ENCODE peak calls at places on chromosome 17, in nine cellular contexts. One of them, this sample, is unnamed.
A peak's percentile ranks its signal among the peaks of the same experiment; 100 is the strongest.

GRCh38 chr17:7114241-7114874 is at the start of gene ASGR2:
- DNase-seq in effector memory CD4-positive, alpha-beta T cell: no peak
- DNase-seq in stimulated activated CD4-positive, alpha-beta T cell treated with anti-CD3 and anti-CD28 coated beads, Interleukin-1b, Interleukin-23, amount 100 ng/mL, for 1 hour: no peak
- DNase-seq in stimulated activated CD8-positive, alpha-beta memory T cell treated with anti-CD3 and anti-CD28 coated beads, Interleukin-2, amount 100 ng/mL, for 1 hour: no peak
- DNase-seq in AG08395: no peak
- DNase-seq in activated CD4-positive, CD25-positive, alpha-beta regulatory T cell: no peak
- DNase-seq in foreskin fibroblast: no peak
- DNase-seq in progenitor cell of endocrine pancreas: no peak
- DNase-seq in ureter: no peak
- DNase-seq in this sample: no peak

GRCh38 chr17:39845052-39845976 is 18.8 kb downstream of the IKZF3 start:
- DNase-seq in ureter: no peak
- DNase-seq in AG08395: no peak
- DNase-seq in progenitor cell of endocrine pancreas: no peak
- DNase-seq in activated CD4-positive, CD25-positive, alpha-beta regulatory T cell: no peak
- DNase-seq in stimulated activated CD8-positive, alpha-beta memory T cell treated with anti-CD3 and anti-CD28 coated beads, Interleukin-2, amount 100 ng/mL, for 1 hour: no peak
- DNase-seq in foreskin fibroblast: no peak
- DNase-seq in stimulated activated CD4-positive, alpha-beta T cell treated with anti-CD3 and anti-CD28 coated beads, Interleukin-1b, Interleukin-23, amount 100 ng/mL, for 1 hour: no peak
- DNase-seq in effector memory CD4-positive, alpha-beta T cell: no peak
- DNase-seq in this sample: no peak

GRCh38 chr17:33240397-33240796 is 52.7 kb downstream of the ASIC2 start:
- DNase-seq in AG08395: no peak
- DNase-seq in stimulated activated CD8-positive, alpha-beta memory T cell treated with anti-CD3 and anti-CD28 coated beads, Interleukin-2, amount 100 ng/mL, for 1 hour: no peak
- DNase-seq in activated CD4-positive, CD25-positive, alpha-beta regulatory T cell: no peak
- DNase-seq in effector memory CD4-positive, alpha-beta T cell: no peak
- DNase-seq in stimulated activated CD4-positive, alpha-beta T cell treated with anti-CD3 and anti-CD28 coated beads, Interleukin-1b, Interleukin-23, amount 100 ng/mL, for 1 hour: no peak
- DNase-seq in foreskin fibroblast: no peak
- DNase-seq in ureter: no peak
- DNase-seq in progenitor cell of endocrine pancreas: no peak
- DNase-seq in this sample: peak; percentile 33

GRCh38 chr17:47705536-47706481 is 11.8 kb downstream of the TBKBP1 start:
- DNase-seq in progenitor cell of endocrine pancreas: no peak
- DNase-seq in stimulated activated CD8-positive, alpha-beta memory T cell treated with anti-CD3 and anti-CD28 coated beads, Interleukin-2, amount 100 ng/mL, for 1 hour: no peak
- DNase-seq in ureter: no peak
- DNase-seq in effector memory CD4-positive, alpha-beta T cell: no peak
- DNase-seq in AG08395: no peak
- DNase-seq in stimulated activated CD4-positive, alpha-beta T cell treated with anti-CD3 and anti-CD28 coated beads, Interleukin-1b, Interleukin-23, amount 100 ng/mL, for 1 hour: no peak
- DNase-seq in activated CD4-positive, CD25-positive, alpha-beta regulatory T cell: no peak
- DNase-seq in foreskin fibroblast: no peak
- DNase-seq in this sample: no peak

GRCh38 chr17:77822302-77823030 is 136.0 kb upstream of the TNRC6C start:
- DNase-seq in foreskin fibroblast: no peak
- DNase-seq in effector memory CD4-positive, alpha-beta T cell: no peak
- DNase-seq in AG08395: no peak
- DNase-seq in progenitor cell of endocrine pancreas: no peak
- DNase-seq in ureter: no peak
- DNase-seq in stimulated activated CD4-positive, alpha-beta T cell treated with anti-CD3 and anti-CD28 coated beads, Interleukin-1b, Interleukin-23, amount 100 ng/mL, for 1 hour: no peak
- DNase-seq in stimulated activated CD8-positive, alpha-beta memory T cell treated with anti-CD3 and anti-CD28 coated beads, Interleukin-2, amount 100 ng/mL, for 1 hour: no peak
- DNase-seq in activated CD4-positive, CD25-positive, alpha-beta regulatory T cell: no peak
- DNase-seq in this sample: no peak

GRCh38 chr17:81685108-81685507 is 1.3 kb downstream of the HGS start:
- DNase-seq in stimulated activated CD8-positive, alpha-beta memory T cell treated with anti-CD3 and anti-CD28 coated beads, Interleukin-2, amount 100 ng/mL, for 1 hour: no peak
- DNase-seq in effector memory CD4-positive, alpha-beta T cell: no peak
- DNase-seq in ureter: no peak
- DNase-seq in activated CD4-positive, CD25-positive, alpha-beta regulatory T cell: no peak
- DNase-seq in foreskin fibroblast: peak; percentile 83
- DNase-seq in AG08395: peak; percentile 69
- DNase-seq in stimulated activated CD4-positive, alpha-beta T cell treated with anti-CD3 and anti-CD28 coated beads, Interleukin-1b, Interleukin-23, amount 100 ng/mL, for 1 hour: no peak
- DNase-seq in progenitor cell of endocrine pancreas: no peak
- DNase-seq in this sample: no peak

GRCh38 chr17:40139566-40140058 is 725 bp upstream of the CASC3 start:
- DNase-seq in progenitor cell of endocrine pancreas: no peak
- DNase-seq in ureter: no peak
- DNase-seq in AG08395: no peak
- DNase-seq in stimulated activated CD8-positive, alpha-beta memory T cell treated with anti-CD3 and anti-CD28 coated beads, Interleukin-2, amount 100 ng/mL, for 1 hour: no peak
- DNase-seq in effector memory CD4-positive, alpha-beta T cell: no peak
- DNase-seq in foreskin fibroblast: no peak
- DNase-seq in stimulated activated CD4-positive, alpha-beta T cell treated with anti-CD3 and anti-CD28 coated beads, Interleukin-1b, Interleukin-23, amount 100 ng/mL, for 1 hour: no peak
- DNase-seq in activated CD4-positive, CD25-positive, alpha-beta regulatory T cell: no peak
- DNase-seq in this sample: no peak

GRCh38 chr17:31496601-31497000 is 105.1 kb downstream of the RAB11FIP4 start:
- DNase-seq in ureter: no peak
- DNase-seq in activated CD4-positive, CD25-positive, alpha-beta regulatory T cell: no peak
- DNase-seq in foreskin fibroblast: no peak
- DNase-seq in stimulated activated CD4-positive, alpha-beta T cell treated with anti-CD3 and anti-CD28 coated beads, Interleukin-1b, Interleukin-23, amount 100 ng/mL, for 1 hour: no peak
- DNase-seq in stimulated activated CD8-positive, alpha-beta memory T cell treated with anti-CD3 and anti-CD28 coated beads, Interleukin-2, amount 100 ng/mL, for 1 hour: no peak
- DNase-seq in AG08395: no peak
- DNase-seq in progenitor cell of endocrine pancreas: no peak
- DNase-seq in effector memory CD4-positive, alpha-beta T cell: no peak
- DNase-seq in this sample: no peak

GRCh38 chr17:14393723-14394122 is 92.8 kb downstream of the HS3ST3B1 start:
- DNase-seq in stimulated activated CD4-positive, alpha-beta T cell treated with anti-CD3 and anti-CD28 coated beads, Interleukin-1b, Interleukin-23, amount 100 ng/mL, for 1 hour: no peak
- DNase-seq in progenitor cell of endocrine pancreas: no peak
- DNase-seq in foreskin fibroblast: no peak
- DNase-seq in effector memory CD4-positive, alpha-beta T cell: no peak
- DNase-seq in ureter: no peak
- DNase-seq in activated CD4-positive, CD25-positive, alpha-beta regulatory T cell: no peak
- DNase-seq in stimulated activated CD8-positive, alpha-beta memory T cell treated with anti-CD3 and anti-CD28 coated beads, Interleukin-2, amount 100 ng/mL, for 1 hour: no peak
- DNase-seq in AG08395: no peak
- DNase-seq in this sample: no peak

GRCh38 chr17:70736375-70736957 is 567.1 kb downstream of the KCNJ2 start:
- DNase-seq in ureter: no peak
- DNase-seq in stimulated activated CD8-positive, alpha-beta memory T cell treated with anti-CD3 and anti-CD28 coated beads, Interleukin-2, amount 100 ng/mL, for 1 hour: no peak
- DNase-seq in foreskin fibroblast: no peak
- DNase-seq in activated CD4-positive, CD25-positive, alpha-beta regulatory T cell: no peak
- DNase-seq in progenitor cell of endocrine pancreas: no peak
- DNase-seq in stimulated activated CD4-positive, alpha-beta T cell treated with anti-CD3 and anti-CD28 coated beads, Interleukin-1b, Interleukin-23, amount 100 ng/mL, for 1 hour: no peak
- DNase-seq in AG08395: no peak
- DNase-seq in effector memory CD4-positive, alpha-beta T cell: no peak
- DNase-seq in this sample: no peak

GRCh38 chr17:54372071-54372720 is 528.5 kb upstream of the TOM1L1 start:
- DNase-seq in stimulated activated CD8-positive, alpha-beta memory T cell treated with anti-CD3 and anti-CD28 coated beads, Interleukin-2, amount 100 ng/mL, for 1 hour: no peak
- DNase-seq in activated CD4-positive, CD25-positive, alpha-beta regulatory T cell: no peak
- DNase-seq in effector memory CD4-positive, alpha-beta T cell: no peak
- DNase-seq in foreskin fibroblast: no peak
- DNase-seq in ureter: no peak
- DNase-seq in AG08395: no peak
- DNase-seq in stimulated activated CD4-positive, alpha-beta T cell treated with anti-CD3 and anti-CD28 coated beads, Interleukin-1b, Interleukin-23, amount 100 ng/mL, for 1 hour: no peak
- DNase-seq in progenitor cell of endocrine pancreas: no peak
- DNase-seq in this sample: no peak

GRCh38 chr17:43917348-43918025 is 10.2 kb upstream of the MPP2 start:
- DNase-seq in effector memory CD4-positive, alpha-beta T cell: no peak
- DNase-seq in ureter: no peak
- DNase-seq in activated CD4-positive, CD25-positive, alpha-beta regulatory T cell: peak; percentile 8
- DNase-seq in AG08395: no peak
- DNase-seq in stimulated activated CD4-positive, alpha-beta T cell treated with anti-CD3 and anti-CD28 coated beads, Interleukin-1b, Interleukin-23, amount 100 ng/mL, for 1 hour: no peak
- DNase-seq in stimulated activated CD8-positive, alpha-beta memory T cell treated with anti-CD3 and anti-CD28 coated beads, Interleukin-2, amount 100 ng/mL, for 1 hour: no peak
- DNase-seq in foreskin fibroblast: peak; percentile 50
- DNase-seq in progenitor cell of endocrine pancreas: no peak
- DNase-seq in this sample: no peak

GRCh38 chr17:80529104-80529903 is 15.3 kb upstream of the RPTOR start:
- DNase-seq in ureter: no peak
- DNase-seq in stimulated activated CD8-positive, alpha-beta memory T cell treated with anti-CD3 and anti-CD28 coated beads, Interleukin-2, amount 100 ng/mL, for 1 hour: no peak
- DNase-seq in progenitor cell of endocrine pancreas: no peak
- DNase-seq in AG08395: no peak
- DNase-seq in stimulated activated CD4-positive, alpha-beta T cell treated with anti-CD3 and anti-CD28 coated beads, Interleukin-1b, Interleukin-23, amount 100 ng/mL, for 1 hour: no peak
- DNase-seq in foreskin fibroblast: no peak
- DNase-seq in activated CD4-positive, CD25-positive, alpha-beta regulatory T cell: no peak
- DNase-seq in effector memory CD4-positive, alpha-beta T cell: no peak
- DNase-seq in this sample: peak; percentile 46

GRCh38 chr17:82583720-82584234 is 64.2 kb downstream of the FOXK2 start:
- DNase-seq in AG08395: no peak
- DNase-seq in foreskin fibroblast: no peak
- DNase-seq in activated CD4-positive, CD25-positive, alpha-beta regulatory T cell: no peak
- DNase-seq in effector memory CD4-positive, alpha-beta T cell: no peak
- DNase-seq in ureter: no peak
- DNase-seq in stimulated activated CD8-positive, alpha-beta memory T cell treated with anti-CD3 and anti-CD28 coated beads, Interleukin-2, amount 100 ng/mL, for 1 hour: no peak
- DNase-seq in progenitor cell of endocrine pancreas: no peak
- DNase-seq in stimulated activated CD4-positive, alpha-beta T cell treated with anti-CD3 and anti-CD28 coated beads, Interleukin-1b, Interleukin-23, amount 100 ng/mL, for 1 hour: no peak
- DNase-seq in this sample: peak; percentile 16

GRCh38 chr17:78421534-78422266 is 43.3 kb downstream of the PGS1 start:
- DNase-seq in AG08395: peak; percentile 91
- DNase-seq in foreskin fibroblast: peak; percentile 85
- DNase-seq in stimulated activated CD4-positive, alpha-beta T cell treated with anti-CD3 and anti-CD28 coated beads, Interleukin-1b, Interleukin-23, amount 100 ng/mL, for 1 hour: peak; percentile 56
- DNase-seq in effector memory CD4-positive, alpha-beta T cell: peak; percentile 64
- DNase-seq in ureter: peak; percentile 77
- DNase-seq in activated CD4-positive, CD25-positive, alpha-beta regulatory T cell: peak; percentile 59
- DNase-seq in stimulated activated CD8-positive, alpha-beta memory T cell treated with anti-CD3 and anti-CD28 coated beads, Interleukin-2, amount 100 ng/mL, for 1 hour: peak; percentile 52
- DNase-seq in progenitor cell of endocrine pancreas: peak; percentile 77
- DNase-seq in this sample: peak; percentile 31

GRCh38 chr17:76204277-76204676 is 36.0 kb downstream of the RNF157 start:
- DNase-seq in stimulated activated CD8-positive, alpha-beta memory T cell treated with anti-CD3 and anti-CD28 coated beads, Interleukin-2, amount 100 ng/mL, for 1 hour: no peak
- DNase-seq in ureter: no peak
- DNase-seq in foreskin fibroblast: peak; percentile 84
- DNase-seq in AG08395: peak; percentile 81
- DNase-seq in effector memory CD4-positive, alpha-beta T cell: no peak
- DNase-seq in stimulated activated CD4-positive, alpha-beta T cell treated with anti-CD3 and anti-CD28 coated beads, Interleukin-1b, Interleukin-23, amount 100 ng/mL, for 1 hour: no peak
- DNase-seq in activated CD4-positive, CD25-positive, alpha-beta regulatory T cell: no peak
- DNase-seq in progenitor cell of endocrine pancreas: no peak
- DNase-seq in this sample: no peak

GRCh38 chr17:27529230-27529796 is 73.1 kb downstream of the KSR1 start:
- DNase-seq in stimulated activated CD8-positive, alpha-beta memory T cell treated with anti-CD3 and anti-CD28 coated beads, Interleukin-2, amount 100 ng/mL, for 1 hour: no peak
- DNase-seq in progenitor cell of endocrine pancreas: no peak
- DNase-seq in ureter: no peak
- DNase-seq in stimulated activated CD4-positive, alpha-beta T cell treated with anti-CD3 and anti-CD28 coated beads, Interleukin-1b, Interleukin-23, amount 100 ng/mL, for 1 hour: no peak
- DNase-seq in foreskin fibroblast: no peak
- DNase-seq in AG08395: no peak
- DNase-seq in activated CD4-positive, CD25-positive, alpha-beta regulatory T cell: no peak
- DNase-seq in effector memory CD4-positive, alpha-beta T cell: no peak
- DNase-seq in this sample: no peak

GRCh38 chr17:80891096-80892018 is 100.3 kb upstream of the CHMP6 start:
- DNase-seq in activated CD4-positive, CD25-positive, alpha-beta regulatory T cell: peak; percentile 61
- DNase-seq in stimulated activated CD4-positive, alpha-beta T cell treated with anti-CD3 and anti-CD28 coated beads, Interleukin-1b, Interleukin-23, amount 100 ng/mL, for 1 hour: peak; percentile 69
- DNase-seq in effector memory CD4-positive, alpha-beta T cell: peak; percentile 68
- DNase-seq in stimulated activated CD8-positive, alpha-beta memory T cell treated with anti-CD3 and anti-CD28 coated beads, Interleukin-2, amount 100 ng/mL, for 1 hour: peak; percentile 35
- DNase-seq in AG08395: peak; percentile 94
- DNase-seq in foreskin fibroblast: peak; percentile 88
- DNase-seq in progenitor cell of endocrine pancreas: no peak
- DNase-seq in ureter: peak; percentile 71
- DNase-seq in this sample: no peak

This sample was measured in NCI-H187.